ENCODE peak calls at places on chromosomes 3 and 15, in six cellular contexts. One of them, this sample, is unnamed.

GRCh38 chr3:52827866-52828376 is 2.6 kb downstream of the ITIH4 start:
- DNase-seq in lower lobe of right lung: no peak
- DNase-seq in tibial artery: no peak
- DNase-seq in transverse colon: no peak
- DNase-seq in DMS79: no peak
- DNase-seq in DMS153: no peak
- DNase-seq in this sample: no peak

GRCh38 chr3:66938338-66938963 is 59.7 kb upstream of the KBTBD8 start:
- DNase-seq in lower lobe of right lung: no peak
- DNase-seq in tibial artery: no peak
- DNase-seq in transverse colon: peak; percentile 19
- DNase-seq in DMS79: no peak
- DNase-seq in DMS153: peak; percentile 47
- DNase-seq in this sample: no peak

GRCh38 chr15:43423793-43424192 is 52.9 kb downstream of the TUBGCP4 start:
- DNase-seq in lower lobe of right lung: no peak
- DNase-seq in tibial artery: no peak
- DNase-seq in transverse colon: no peak
- DNase-seq in DMS79: no peak
- DNase-seq in DMS153: no peak
- DNase-seq in this sample: no peak

GRCh38 chr15:93231994-93232393 is 143.0 kb upstream of the RGMA start:
- DNase-seq in lower lobe of right lung: no peak
- DNase-seq in tibial artery: no peak
- DNase-seq in transverse colon: no peak
- DNase-seq in DMS79: no peak
- DNase-seq in DMS153: no peak
- DNase-seq in this sample: no peak

GRCh38 chr3:83218383-83219200 is 1457.1 kb upstream of the GBE1 start:
- DNase-seq in lower lobe of right lung: no peak
- DNase-seq in tibial artery: peak; percentile 55
- DNase-seq in transverse colon: no peak
- DNase-seq in DMS79: no peak
- DNase-seq in DMS153: no peak
- DNase-seq in this sample: no peak

GRCh38 chr3:24512564-24513197 is 18.0 kb upstream of the THRB start:
- DNase-seq in lower lobe of right lung: no peak
- DNase-seq in tibial artery: no peak
- DNase-seq in transverse colon: no peak
- DNase-seq in DMS79: no peak
- DNase-seq in DMS153: no peak
- DNase-seq in this sample: no peak

GRCh38 chr3:24202071-24202470 is 257.0 kb downstream of the NR1D2 start:
- DNase-seq in lower lobe of right lung: no peak
- DNase-seq in tibial artery: no peak
- DNase-seq in transverse colon: no peak
- DNase-seq in DMS79: no peak
- DNase-seq in DMS153: no peak
- DNase-seq in this sample: no peak

GRCh38 chr3:78123058-78123457 is 1083.2 kb downstream of the ROBO2 start:
- DNase-seq in lower lobe of right lung: no peak
- DNase-seq in tibial artery: no peak
- DNase-seq in transverse colon: no peak
- DNase-seq in DMS79: no peak
- DNase-seq in DMS153: no peak
- DNase-seq in this sample: no peak

GRCh38 chr3:161221881-161222600 is 930 bp downstream of the NMD3 start:
- DNase-seq in lower lobe of right lung: peak; percentile 46
- DNase-seq in tibial artery: no peak
- DNase-seq in transverse colon: peak; percentile 21
- DNase-seq in DMS79: no peak
- DNase-seq in DMS153: no peak
- DNase-seq in this sample: no peak

GRCh38 chr3:125349556-125350165 is 25.5 kb downstream of the ZNF148 start:
- DNase-seq in lower lobe of right lung: no peak
- DNase-seq in tibial artery: no peak
- DNase-seq in transverse colon: no peak
- DNase-seq in DMS79: no peak
- DNase-seq in DMS153: no peak
- DNase-seq in this sample: no peak

GRCh38 chr15:61173899-61174689 is 55.0 kb downstream of the RORA start:
- DNase-seq in lower lobe of right lung: no peak
- DNase-seq in tibial artery: no peak
- DNase-seq in transverse colon: no peak
- DNase-seq in DMS79: no peak
- DNase-seq in DMS153: peak; percentile 9
- DNase-seq in this sample: no peak

GRCh38 chr3:49901351-49902339 is 2.0 kb downstream of the MST1R start:
- DNase-seq in lower lobe of right lung: no peak
- DNase-seq in tibial artery: no peak
- DNase-seq in transverse colon: no peak
- DNase-seq in DMS79: no peak
- DNase-seq in DMS153: no peak
- DNase-seq in this sample: no peak

GRCh38 chr3:31704651-31705179 is 172.0 kb downstream of the STT3B start:
- DNase-seq in lower lobe of right lung: peak; percentile 55
- DNase-seq in tibial artery: peak; percentile 78
- DNase-seq in transverse colon: peak; percentile 66
- DNase-seq in DMS79: no peak
- DNase-seq in DMS153: no peak
- DNase-seq in this sample: no peak

GRCh38 chr3:169758353-169758994 is 6.4 kb downstream of the TERC start:
- DNase-seq in lower lobe of right lung: no peak
- DNase-seq in tibial artery: no peak
- DNase-seq in transverse colon: no peak
- DNase-seq in DMS79: no peak
- DNase-seq in DMS153: no peak
- DNase-seq in this sample: no peak

GRCh38 chr3:123385981-123386380 is 62.9 kb downstream of the ADCY5 start:
- DNase-seq in lower lobe of right lung: no peak
- DNase-seq in tibial artery: peak; percentile 88
- DNase-seq in transverse colon: no peak
- DNase-seq in DMS79: no peak
- DNase-seq in DMS153: no peak
- DNase-seq in this sample: no peak